ENCODE peak calls at places on chromosomes 13 and 19, in eight cellular contexts. V is stimulated activated CD4-positive, alpha-beta T cell treated with anti-CD3 and anti-CD28 coated beads, Interleukin-1b, Interleukin-23, amount 100 ng/mL, for 4 hours; D is cardiac muscle cell; F is NCI-H460; J is lung microvascular endothelial cell; W is K562; X is pulmonary artery endothelial cell; G is T-helper 17 cell. H is an unnamed sample.

GRCh38 chr13:110132178-110132975 is 174.6 kb downstream of the COL4A1 start:
- DNase-seq in F (no peak), V (no peak), X (no peak), G (no peak), J (no peak), D (peak; percentile 43), W (no peak), H (no peak)

GRCh38 chr19:19211499-19212432 is at the start of gene NCAN:
- DNase-seq in G (no peak), X (no peak), W (peak; percentile 58), F (no peak), V (no peak), J (no peak), D (peak; percentile 65), H (peak; percentile 41)

GRCh38 chr13:46348976-46349375 is 38.1 kb downstream of the RUBCNL start:
- DNase-seq in W (no peak), F (no peak), V (no peak), D (no peak), X (no peak), J (no peak), G (no peak), H (no peak)

GRCh38 chr19:3094638-3095374 is 644 bp downstream of the GNA11 start:
- DNase-seq in W (no peak), J (peak; percentile 43), X (no peak), D (peak; percentile 49), V (no peak), G (no peak), F (no peak), H (no peak)

GRCh38 chr19:48553676-48554384 is 1.9 kb downstream of the SULT2B1 start:
- DNase-seq in X (no peak), F (no peak), V (no peak), D (peak; percentile 17), G (no peak), W (peak; percentile 81), J (peak; percentile 21), H (no peak)

GRCh38 chr13:83162493-83162892 is 719.8 kb downstream of the SLITRK1 start:
- DNase-seq in G (no peak), W (no peak), F (no peak), J (no peak), V (no peak), D (peak; percentile 44), X (no peak), H (no peak)

GRCh38 chr13:90868321-90868920 is 479.1 kb upstream of the MIR17HG start:
- DNase-seq in V (no peak), J (peak; percentile 50), D (peak; percentile 32), X (no peak), W (peak; percentile 57), F (peak; percentile 19), G (no peak), H (no peak)

GRCh38 chr13:28337196-28338045 is 157.5 kb downstream of the FLT1 start:
- DNase-seq in G (no peak), W (no peak), D (no peak), V (no peak), F (no peak), X (peak; percentile 84), J (peak; percentile 90), H (no peak)

GRCh38 chr13:49740870-49741269 is 49.6 kb upstream of the EBPL start:
- DNase-seq in X (no peak), V (no peak), G (no peak), W (no peak), D (no peak), F (no peak), J (no peak), H (no peak)

GRCh38 chr19:2478324-2478755 is 2.4 kb downstream of the GADD45B start:
- DNase-seq in J (peak; percentile 57), F (no peak), D (peak; percentile 59), W (no peak), V (no peak), G (peak; percentile 40), X (no peak), H (no peak)

GRCh38 chr13:78960881-78961280 is 301.9 kb upstream of the OBI1 start:
- DNase-seq in W (no peak), J (no peak), D (no peak), G (no peak), X (no peak), V (no peak), F (no peak), H (no peak)

GRCh38 chr13:114100446-114101320 is 31.7 kb downstream of the RASA3 start:
- DNase-seq in G (no peak), F (no peak), J (no peak), X (no peak), W (no peak), V (no peak), D (peak; percentile 59), H (no peak)

GRCh38 chr13:79402074-79402635 is 3.9 kb downstream of the RBM26 start:
- DNase-seq in W (no peak), D (no peak), J (no peak), F (no peak), V (no peak), X (no peak), G (no peak), H (no peak)

GRCh38 chr13:72886272-72887062 is 104.5 kb downstream of the PIBF1 start:
- DNase-seq in X (no peak), G (no peak), J (no peak), D (no peak), F (no peak), W (no peak), V (no peak), H (no peak)

GRCh38 chr13:38871275-38871674 is 119.4 kb downstream of the STOML3 start:
- DNase-seq in W (no peak), V (no peak), J (no peak), F (no peak), G (no peak), D (peak; percentile 12), X (no peak), H (no peak)

H was measured in NCI-H1930.